ENCODE peak calls at places on chromosomes 13 and 19, in ten cellular contexts. Z, H, O, X, Q, D, B, C, K and U are unnamed samples.

GRCh38 chr13:92769064-92769463 is 457.5 kb upstream of the GPC6 start:
- DNase-seq in K (no peak), Q (no peak), C (no peak), D (no peak), X (no peak), Z (no peak), B (no peak), H (no peak), O (no peak), U (no peak)

GRCh38 chr19:43524922-43525835 is 1.8 kb downstream of the ETHE1 start:
- DNase-seq in K (peak; percentile 41), X (peak; percentile 58), C (peak; percentile 70), Z (peak; percentile 85), D (no peak), O (peak; percentile 23), B (peak; percentile 85), H (peak; percentile 61), Q (peak; percentile 43), U (peak; percentile 43)

GRCh38 chr19:35425682-35426081 is 22.4 kb upstream of the FFAR2 start:
- DNase-seq in K (no peak), C (no peak), O (no peak), H (no peak), B (no peak), Q (no peak), X (no peak), D (no peak), Z (no peak), U (no peak)

GRCh38 chr13:73465629-73465974 is 406.8 kb downstream of the KLF5 start:
- DNase-seq in K (peak; percentile 64), O (no peak), B (peak; percentile 60), H (no peak), Z (no peak), D (no peak), Q (no peak), C (peak; percentile 42), X (no peak), U (no peak)

GRCh38 chr13:100977841-100978240 is 303.2 kb upstream of the TMTC4 start:
- DNase-seq in H (no peak), K (no peak), Z (no peak), B (no peak), X (no peak), C (no peak), D (no peak), O (no peak), Q (no peak), U (no peak)

GRCh38 chr19:21655540-21656126 is 111.7 kb downstream of the ZNF100 start:
- DNase-seq in Q (no peak), K (no peak), X (no peak), Z (no peak), C (no peak), H (no peak), B (no peak), D (no peak), O (no peak), U (no peak)

GRCh38 chr19:48925240-48925843 is 8.2 kb upstream of the DHDH start:
- DNase-seq in X (no peak), Z (peak; percentile 65), D (no peak), O (no peak), B (peak; percentile 95), Q (no peak), K (peak; percentile 93), H (no peak), C (peak; percentile 92), U (no peak)

GRCh38 chr13:111937763-111938375 is 129.1 kb upstream of the SOX1 start:
- DNase-seq in Z (peak; percentile 37), B (no peak), Q (no peak), O (no peak), H (no peak), K (no peak), X (no peak), D (no peak), C (no peak), U (no peak)

GRCh38 chr13:51714663-51715168 is 89.2 kb downstream of the DHRS12 start:
- DNase-seq in O (no peak), Z (no peak), K (peak; percentile 76), H (no peak), X (no peak), B (peak; percentile 42), Q (no peak), D (no peak), C (peak; percentile 75), U (no peak)

GRCh38 chr19:3146677-3147100 is 10.9 kb downstream of the GNA15 start:
- DNase-seq in Q (peak; percentile 55), D (peak; percentile 79), K (no peak), X (no peak), B (no peak), C (no peak), H (peak; percentile 43), Z (peak; percentile 78), O (no peak), U (peak; percentile 45)

GRCh38 chr13:86185636-86186035 is 386.4 kb upstream of the SLITRK6 start:
- DNase-seq in O (no peak), Q (no peak), B (no peak), D (no peak), X (no peak), Z (no peak), H (no peak), K (no peak), C (no peak), U (no peak)

GRCh38 chr13:44277459-44277858 is 96.2 kb upstream of the SERP2 start:
- DNase-seq in H (no peak), C (no peak), O (no peak), X (no peak), Z (no peak), Q (no peak), D (no peak), B (no peak), K (no peak), U (no peak)

DNA sequence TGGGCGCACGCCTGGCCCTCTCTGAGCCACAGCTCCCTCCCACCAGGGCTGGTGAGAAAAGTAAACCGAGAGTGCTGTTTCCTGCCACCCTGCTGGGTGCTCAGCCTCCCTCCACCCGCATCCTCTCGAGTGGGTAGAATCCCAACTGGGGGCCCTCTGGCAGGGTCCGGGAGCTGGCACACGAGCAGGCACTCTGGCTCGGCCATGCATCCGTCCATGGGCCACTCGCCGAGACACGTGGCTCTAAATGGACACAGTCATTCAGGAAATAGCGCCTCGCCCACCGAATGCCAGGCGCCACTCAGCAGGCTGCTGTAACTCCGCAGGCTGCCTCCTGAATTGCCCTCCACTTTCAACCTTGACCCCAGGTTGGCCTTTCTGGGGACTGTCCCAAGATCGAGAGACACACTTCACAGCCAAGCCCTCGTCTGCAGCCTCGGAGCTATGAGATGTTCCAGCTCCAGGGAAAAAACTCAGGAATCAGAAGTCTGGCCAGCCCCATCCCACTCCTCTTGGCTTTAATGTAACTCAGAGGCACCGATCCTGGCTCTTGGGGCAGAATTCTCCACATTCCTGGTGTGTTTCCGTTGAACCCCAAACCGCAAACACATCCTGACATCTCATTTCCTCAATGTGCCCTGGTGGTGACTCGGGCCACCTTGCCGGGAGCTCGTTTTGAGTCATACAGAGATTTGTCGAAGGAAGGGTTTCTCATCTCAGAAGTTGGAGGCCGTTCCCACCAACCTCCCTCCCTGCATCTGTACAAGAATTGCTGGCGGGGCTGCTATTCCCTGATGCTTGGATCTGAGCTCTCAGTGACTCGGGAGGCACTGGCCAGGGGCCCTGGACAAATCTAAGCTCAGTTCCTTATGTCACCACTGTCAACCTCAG is 14.1 kb downstream of the KLF2 start:
- DNase-seq in B (peak; percentile 72), C (peak; percentile 95), H (peak; percentile 71), D (no peak), Z (peak; percentile 76), O (no peak), X (peak; percentile 37), Q (no peak), K (peak; percentile 98), U (peak; percentile 73)
- H3K4me3 ChIP-seq in B (no peak overlapping the region), C (peak overlapping the region; percentile 33), H (no peak overlapping the region), D (no peak overlapping the region), Z (no peak overlapping the region), O (no peak overlapping the region), X (no peak overlapping the region), Q (no peak overlapping the region), K (no peak overlapping the region), U (peak overlapping the region; percentile 48)

GRCh38 chr19:12880551-12881171 is 588 bp downstream of the DNASE2 start:
- DNase-seq in D (no peak), Q (peak; percentile 42), C (peak; percentile 54), O (no peak), K (peak; percentile 27), H (peak; percentile 35), X (peak; percentile 41), B (no peak), Z (peak; percentile 78), U (no peak)
- H3K27ac ChIP-seq in D (peak overlapping the region; percentile 71), Q (peak overlapping the region; percentile 82), C (peak overlapping the region; percentile 54), O (peak overlapping the region; percentile 89), K (peak overlapping the region; percentile 26), H (peak overlapping the region; percentile 85), X (peak overlapping the region; percentile 86), B (peak overlapping the region; percentile 93), Z (peak overlapping the region; percentile 87), U (peak overlapping the region; percentile 66)

DNA sequence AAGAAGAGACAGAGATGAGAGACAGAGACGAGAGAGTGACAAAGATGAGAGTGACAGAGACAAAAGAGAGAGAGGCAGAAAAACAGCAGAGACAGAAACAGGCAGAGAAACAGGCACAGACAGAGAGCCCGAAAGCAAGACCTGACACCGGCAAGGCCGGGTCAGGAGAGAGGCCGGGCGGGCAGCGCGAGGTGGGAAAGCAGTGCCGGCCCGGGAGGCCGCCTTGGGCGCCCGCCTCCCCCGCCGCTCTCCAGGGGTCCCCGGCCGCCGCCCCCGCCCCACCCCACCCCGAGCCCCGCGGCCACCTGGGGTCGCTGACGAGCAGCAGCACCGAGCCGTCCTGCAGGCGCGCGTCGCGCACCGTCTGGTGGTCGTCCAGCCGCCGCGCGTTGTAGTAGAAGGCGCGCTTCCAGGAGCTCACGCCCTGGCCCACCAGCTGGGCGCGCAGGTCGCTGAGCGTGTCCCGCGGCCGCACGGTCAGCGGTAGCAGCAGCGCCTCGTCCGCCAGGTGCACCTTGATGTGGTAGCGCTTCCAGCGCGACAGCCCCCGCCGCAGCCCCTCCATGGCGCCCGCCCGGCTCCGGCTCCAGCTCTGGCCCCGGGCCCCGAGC is at the start of gene TINCR:
- DNase-seq in O (no peak), Q (no peak), C (no peak), X (no peak), Z (no peak), H (no peak), B (no peak), K (no peak), D (peak; percentile 77), U (no peak)
- H3K4me3 ChIP-seq in O (peak within 1 kb of the TSS; percentile 38), Q (no peak within 1 kb of the TSS), C (no peak within 1 kb of the TSS), X (no peak within 1 kb of the TSS), Z (peak within 1 kb of the TSS; percentile 28), H (peak within 1 kb of the TSS; percentile 45), B (peak within 1 kb of the TSS; percentile 55), K (no peak within 1 kb of the TSS), D (no peak within 1 kb of the TSS), U (no peak within 1 kb of the TSS)

DNA sequence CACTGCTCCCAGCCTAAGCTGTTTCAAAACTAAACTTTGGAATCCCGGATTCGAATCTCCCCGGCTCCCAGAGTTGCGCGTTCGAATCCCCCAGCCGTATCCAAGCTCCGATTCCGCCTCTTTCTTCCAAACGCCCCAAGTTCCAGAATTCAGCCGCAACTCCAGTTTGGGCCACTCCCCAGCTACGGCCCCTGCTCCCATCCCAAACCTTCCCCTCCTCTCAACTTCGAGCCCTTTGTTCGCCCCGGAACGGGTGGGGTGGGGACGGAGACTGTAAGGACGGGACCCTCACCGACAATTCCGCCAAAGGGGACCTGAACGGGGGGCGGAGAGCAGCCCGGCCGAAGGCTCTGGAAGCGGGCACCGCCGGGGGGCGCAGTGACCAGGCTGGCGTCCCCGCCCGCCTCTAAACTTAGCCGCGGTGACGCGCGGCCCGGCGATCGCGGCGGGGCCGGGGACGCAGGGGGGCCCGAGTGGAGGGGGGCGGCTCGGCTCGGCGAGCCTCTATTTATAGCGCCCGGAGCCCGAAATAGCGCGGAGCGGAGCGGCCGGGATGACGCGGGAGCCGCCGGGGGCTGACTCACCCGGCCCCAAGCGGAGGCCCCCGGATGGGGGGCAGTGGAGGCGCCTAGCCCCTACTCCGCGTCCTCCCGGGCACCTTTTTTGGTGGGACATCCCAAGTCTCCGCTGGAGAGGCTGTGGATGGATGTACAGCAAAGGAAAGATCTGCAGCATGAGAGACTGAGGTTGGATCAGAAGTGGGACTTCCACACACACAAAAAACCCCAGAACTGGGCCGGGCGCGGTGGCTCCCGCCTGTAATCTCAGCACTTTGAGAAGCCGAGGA is 4.9 kb upstream of the ERCC1 start:
- DNase-seq in Z (no peak), D (peak; percentile 83), Q (peak; percentile 79), B (no peak), O (no peak), H (no peak), K (peak; percentile 54), C (peak; percentile 85), X (peak; percentile 46), U (no peak)
- H3K27ac ChIP-seq in Z (peak overlapping the region; percentile 42), D (peak overlapping the region; percentile 75), Q (peak overlapping the region; percentile 78), B (peak overlapping the region; percentile 89), O (no peak overlapping the region), H (peak overlapping the region; percentile 14), K (peak overlapping the region; percentile 95), C (peak overlapping the region; percentile 86), X (peak overlapping the region; percentile 89), U (no peak overlapping the region)